ENCODE peak calls at places on chromosomes 12 and 14, in eight cellular contexts. B is HTR-8/SVneo; F is NCI-H1105 treated with DMSO at 0.1 percent for 48 hours; Q is Right ventricle myocardium superior; K is activated T-helper 2 cell treated with anti-CD3 and anti-CD28 coated beads, Interferon-gamma antibody, Interleukin-2, Interleukin-4, amounts not matched to agents 10 μg/mL and 5 μg/mL and 100 μg/mL, durations not matched to agents 14 hours and 24 hours and 36 hours; W is NCI-H774; M is amniotic stem cell; N is endothelial cell. P is an unnamed sample.

GRCh38 chr12:114678028-114678427 is 5.9 kb downstream of the TBX3 start:
- DNase-seq in M (no peak), B (no peak), W (no peak), F (no peak), Q (no peak), K (no peak), N (no peak), P (no peak)

GRCh38 chr14:57182760-57183503 is 85.8 kb downstream of the EXOC5 start:
- DNase-seq in B (no peak), K (no peak), N (peak; percentile 40), W (peak; percentile 0), Q (no peak), M (no peak), F (peak; percentile 21), P (no peak)

GRCh38 chr12:75208851-75209781 is 523 bp downstream of the KCNC2 start:
- DNase-seq in N (peak; percentile 67), M (no peak), B (peak; percentile 39), F (peak; percentile 72), Q (no peak), K (no peak), W (peak; percentile 85), P (no peak)

GRCh38 chr12:105204916-105205315 is 31.1 kb downstream of the APPL2 start:
- DNase-seq in F (no peak), M (peak; percentile 75), N (no peak), K (no peak), B (no peak), Q (no peak), W (no peak), P (no peak)

GRCh38 chr12:77686760-77687159 is 143.9 kb upstream of the NAV3 start:
- DNase-seq in W (no peak), N (no peak), F (peak; percentile 11), B (no peak), K (no peak), Q (no peak), M (no peak), P (no peak)

GRCh38 chr12:47776471-47777143 is 3.6 kb downstream of the SLC48A1 start:
- DNase-seq in F (no peak), M (no peak), Q (no peak), K (no peak), B (no peak), N (no peak), W (no peak), P (no peak)

GRCh38 chr14:105119410-105120025 is 49.1 kb downstream of the JAG2 start:
- DNase-seq in W (no peak), N (no peak), M (no peak), Q (no peak), F (no peak), K (no peak), B (no peak), P (no peak)

GRCh38 chr12:129483494-129483893 is 420.3 kb downstream of the TMEM132D start:
- DNase-seq in W (no peak), Q (no peak), M (no peak), B (no peak), N (no peak), F (no peak), K (no peak), P (no peak)

GRCh38 chr14:101781240-101782061 is 19.9 kb downstream of the PPP2R5C start:
- DNase-seq in M (no peak), B (no peak), F (no peak), W (no peak), Q (peak; percentile 50), K (no peak), N (peak; percentile 41), P (no peak)

GRCh38 chr14:85607571-85608219 is 77.8 kb downstream of the FLRT2 start:
- DNase-seq in B (no peak), K (no peak), F (no peak), Q (no peak), W (no peak), M (peak; percentile 45), N (no peak), P (no peak)

GRCh38 chr14:56992332-56992820 is 182.1 kb upstream of the OTX2 start:
- DNase-seq in B (no peak), Q (no peak), M (no peak), W (no peak), N (no peak), F (no peak), K (no peak), P (no peak)

GRCh38 chr14:103995876-103996275 is 53.5 kb upstream of the RD3L start:
- DNase-seq in K (no peak), N (no peak), M (no peak), F (no peak), Q (no peak), B (no peak), W (no peak), P (no peak)

GRCh38 chr12:113276306-113276705 is 55.0 kb downstream of the TPCN1 start:
- DNase-seq in Q (no peak), W (no peak), K (no peak), F (no peak), N (no peak), B (no peak), M (no peak), P (no peak)

GRCh38 chr12:9667403-9667802 is 2.1 kb upstream of the CLEC2D start:
- DNase-seq in W (no peak), M (no peak), B (no peak), F (no peak), K (no peak), N (no peak), Q (no peak), P (no peak)

GRCh38 chr14:74886001-74886400 is 4.3 kb downstream of the DLST start:
- DNase-seq in B (no peak), Q (no peak), W (no peak), F (no peak), N (no peak), K (no peak), M (peak; percentile 82), P (no peak)

GRCh38 chr12:2290516-2291065 is 237.8 kb downstream of the CACNA1C start:
- DNase-seq in B (no peak), W (no peak), K (no peak), F (no peak), M (no peak), Q (no peak), N (no peak), P (no peak)

GRCh38 chr12:57738661-57739237 is at the start of gene AGAP2:
- DNase-seq in M (no peak), K (no peak), N (peak; percentile 41), B (peak; percentile 56), F (no peak), Q (peak; percentile 39), W (no peak), P (no peak)

GRCh38 chr12:105233045-105233905 is 2.7 kb downstream of the APPL2 start:
- DNase-seq in Q (no peak), K (no peak), N (no peak), F (no peak), M (no peak), B (no peak), W (no peak), P (no peak)

GRCh38 chr12:58668831-58669230 is 251.5 kb downstream of the LRIG3 start:
- DNase-seq in M (peak; percentile 44), K (no peak), B (peak; percentile 23), N (no peak), W (no peak), Q (no peak), F (no peak), P (peak; percentile 52)

GRCh38 chr12:103986823-103987222 is 21.2 kb downstream of the TDG start:
- DNase-seq in F (no peak), M (peak; percentile 39), Q (no peak), B (no peak), N (no peak), W (no peak), K (no peak), P (no peak)

GRCh38 chr12:12915654-12916053 is 24.3 kb downstream of the GPRC5A start:
- DNase-seq in K (no peak), W (no peak), Q (no peak), B (no peak), N (no peak), F (no peak), M (no peak), P (no peak)

GRCh38 chr12:106084048-106084671 is 54.6 kb downstream of the NUAK1 start:
- DNase-seq in Q (no peak), M (no peak), F (no peak), W (no peak), K (no peak), B (peak; percentile 85), N (no peak), P (peak; percentile 89)

GRCh38 chr14:29235991-29236390 is 469.4 kb downstream of the FOXG1 start:
- DNase-seq in K (no peak), F (no peak), W (no peak), M (no peak), Q (no peak), B (no peak), N (no peak), P (no peak)

GRCh38 chr14:21264025-21264801 is 5.0 kb downstream of the HNRNPC start:
- DNase-seq in Q (no peak), M (peak; percentile 60), K (no peak), B (peak; percentile 48), F (no peak), W (no peak), N (no peak), P (peak; percentile 63)

GRCh38 chr12:52921488-52922165 is 16.8 kb upstream of the KRT8 start:
- DNase-seq in W (no peak), N (no peak), Q (no peak), F (no peak), B (no peak), M (no peak), K (no peak), P (no peak)

GRCh38 chr14:70972107-70972976 is 65.1 kb downstream of the PCNX1 start:
- DNase-seq in K (peak; percentile 67), B (peak; percentile 91), W (peak; percentile 61), Q (peak; percentile 76), M (peak; percentile 50), F (peak; percentile 76), N (peak; percentile 79), P (peak; percentile 63)

GRCh38 chr12:108004368-108004767 is 124.7 kb upstream of the WSCD2 start:
- DNase-seq in K (no peak), N (peak; percentile 35), M (no peak), B (peak; percentile 3), F (peak; percentile 45), Q (no peak), W (no peak), P (no peak)

GRCh38 chr12:4269279-4269991 is 4.1 kb upstream of the CCND2 start:
- DNase-seq in Q (peak; percentile 90), W (no peak), F (peak; percentile 28), M (no peak), N (peak; percentile 86), K (peak; percentile 91), B (no peak), P (no peak)